ENCODE peak calls at places on chromosomes 7 and 10, in nine cellular contexts. A, K, H, V, S, D, E, N and M are unnamed samples.

GRCh38 chr10:100318201-100318600 is 11.8 kb downstream of the PKD2L1 start:
- DNase-seq in S (no peak), D (no peak), K (no peak), H (no peak), V (no peak), N (no peak), A (no peak), E (no peak), M (no peak)

GRCh38 chr7:150663802-150664494 is 21.6 kb upstream of the GIMAP2 start:
- DNase-seq in H (no peak), D (no peak), S (no peak), N (no peak), A (no peak), E (no peak), V (no peak), K (no peak), M (no peak)

GRCh38 chr7:150515248-150515647 is 576 bp downstream of the GIMAP7 start:
- DNase-seq in K (no peak), D (no peak), N (no peak), V (no peak), H (no peak), S (no peak), E (no peak), A (no peak), M (no peak)

GRCh38 chr7:139745330-139746143 is 32.3 kb downstream of the HIPK2 start:
- DNase-seq in N (no peak), D (no peak), H (no peak), K (no peak), V (no peak), S (no peak), A (no peak), E (no peak), M (no peak)

GRCh38 chr7:40826419-40827216 is 691.8 kb downstream of the SUGCT start:
- DNase-seq in A (no peak), N (no peak), H (no peak), K (peak; percentile 33), V (no peak), S (no peak), D (no peak), E (no peak), M (no peak)

GRCh38 chr7:99514050-99514449 is 9.6 kb downstream of the ZKSCAN5 start:
- DNase-seq in A (no peak), D (no peak), H (no peak), N (no peak), K (no peak), V (no peak), E (no peak), S (no peak), M (no peak)

GRCh38 chr10:130579913-130580312 is 443.7 kb downstream of the GLRX3 start:
- DNase-seq in N (no peak), H (no peak), E (no peak), A (no peak), V (no peak), K (no peak), D (no peak), S (no peak), M (no peak)

GRCh38 chr7:114930829-114931655 is 9.1 kb downstream of the MDFIC start:
- DNase-seq in K (peak; percentile 19), H (no peak), N (no peak), D (no peak), V (no peak), E (no peak), A (no peak), S (no peak), M (no peak)

GRCh38 chr7:106313456-106313891 is 28.7 kb upstream of the NAMPT start:
- DNase-seq in E (no peak), K (no peak), N (no peak), D (no peak), S (peak; percentile 89), H (no peak), A (peak; percentile 47), V (no peak), M (peak; percentile 60)

GRCh38 chr10:53422223-53422888 is 649.8 kb upstream of the MBL2 start:
- DNase-seq in H (no peak), E (no peak), N (no peak), A (no peak), K (no peak), D (no peak), V (no peak), S (no peak), M (no peak)

GRCh38 chr10:114110174-114110972 is 63.6 kb downstream of the CCDC186 start:
- DNase-seq in E (no peak), A (no peak), N (no peak), V (no peak), H (no peak), D (no peak), K (no peak), S (no peak), M (no peak)

GRCh38 chr7:100472121-100472851 is 6.7 kb downstream of the TSC22D4 start:
- DNase-seq in E (no peak), K (no peak), N (no peak), H (no peak), S (no peak), D (no peak), V (no peak), A (no peak), M (no peak)